ENCODE peak calls at places on chromosomes 1 and 21, in seven cellular contexts. L, E, U, H, W, X and K are unnamed samples.

GRCh38 chr1:161172776-161173376 is 4.4 kb downstream of the B4GALT3 start:
- DNase-seq in L (peak; percentile 97), E (no peak), U (no peak), H (no peak), W (peak; percentile 100), X (no peak), K (peak; percentile 94)

GRCh38 chr21:31455506-31455905 is 111.4 kb upstream of the TIAM1 start:
- DNase-seq in L (no peak), E (no peak), U (no peak), H (no peak), W (no peak), X (no peak), K (no peak)

GRCh38 chr1:228339766-228340685 is 66.6 kb downstream of the TRIM11 start:
- DNase-seq in L (no peak), E (no peak), U (peak; percentile 56), H (no peak), W (no peak), X (peak; percentile 5), K (no peak)

GRCh38 chr1:25992689-25993146 is 5.1 kb downstream of the PAFAH2 start:
- DNase-seq in L (no peak), E (no peak), U (no peak), H (no peak), W (no peak), X (no peak), K (no peak)

GRCh38 chr1:81880781-81881180 is 80.0 kb downstream of the ADGRL2 start:
- DNase-seq in L (peak; percentile 7), E (no peak), U (no peak), H (no peak), W (no peak), X (no peak), K (no peak)

GRCh38 chr1:156970017-156970416 is 49.6 kb downstream of the LRRC71 start:
- DNase-seq in L (peak; percentile 4), E (no peak), U (no peak), H (no peak), W (no peak), X (no peak), K (peak; percentile 7)

GRCh38 chr1:201641524-201642253 is 102.8 kb downstream of the NAV1 start:
- DNase-seq in L (no peak), E (no peak), U (no peak), H (no peak), W (no peak), X (no peak), K (no peak)

GRCh38 chr1:46747683-46748288 is 28.9 kb upstream of the EFCAB14 start:
- DNase-seq in L (peak; percentile 55), E (no peak), U (no peak), H (no peak), W (peak; percentile 49), X (no peak), K (peak; percentile 55)

GRCh38 chr1:181647314-181648035 is 164.2 kb downstream of the CACNA1E start:
- DNase-seq in L (no peak), E (no peak), U (no peak), H (no peak), W (peak; percentile 8), X (no peak), K (no peak)

GRCh38 chr1:111841189-111841588 is 85.5 kb downstream of the DDX20 start:
- DNase-seq in L (no peak), E (no peak), U (no peak), H (no peak), W (no peak), X (no peak), K (no peak)

GRCh38 chr1:94602312-94602711 is 60.8 kb upstream of the F3 start:
- DNase-seq in L (peak; percentile 82), E (no peak), U (peak; percentile 75), H (peak; percentile 99), W (peak; percentile 77), X (no peak), K (peak; percentile 99)

GRCh38 chr1:119139857-119140176 is 636 bp downstream of the WARS2 start:
- DNase-seq in L (no peak), E (no peak), U (no peak), H (no peak), W (no peak), X (peak; percentile 15), K (no peak)

GRCh38 chr21:46128983-46129571 is 26.3 kb downstream of the FTCD start:
- DNase-seq in L (no peak), E (no peak), U (peak; percentile 57), H (no peak), W (peak; percentile 32), X (no peak), K (no peak)

GRCh38 chr1:239722080-239722479 is 335.7 kb downstream of the CHRM3 start:
- DNase-seq in L (no peak), E (no peak), U (no peak), H (no peak), W (no peak), X (no peak), K (no peak)

GRCh38 chr1:32924881-32925344 is 23.7 kb upstream of the TMEM54 start:
- DNase-seq in L (no peak), E (peak; percentile 45), U (no peak), H (no peak), W (no peak), X (no peak), K (no peak)
- TF ChIP-seq CTCF in L (no peak), E (peak; percentile 30), U (peak; percentile 11), H (no peak), W (no peak), X (peak; percentile 9), K (no peak)

GRCh38 chr1:29849038-29849750 is 612.9 kb downstream of the PTPRU start:
- DNase-seq in L (peak; percentile 17), E (no peak), U (no peak), H (peak; percentile 4), W (peak; percentile 23), X (no peak), K (peak; percentile 24)
- TF ChIP-seq CTCF in L (peak; percentile 50), E (peak; percentile 55), U (peak; percentile 39), H (peak; percentile 8), W (peak; percentile 43), X (no peak), K (peak; percentile 48)

GRCh38 chr1:229378586-229379442 is 36.0 kb upstream of the CCSAP start:
- DNase-seq in L (no peak), E (no peak), U (no peak), H (peak; percentile 3), W (peak; percentile 16), X (no peak), K (no peak)
- TF ChIP-seq CTCF in L (no peak), E (no peak), U (no peak), H (no peak), W (no peak), X (no peak), K (no peak)

GRCh38 chr1:77416692-77417450 is 135.1 kb downstream of the AK5 start:
- DNase-seq in L (peak; percentile 34), E (no peak), U (no peak), H (no peak), W (peak; percentile 49), X (no peak), K (no peak)
- TF ChIP-seq CTCF in L (peak; percentile 35), E (peak; percentile 34), U (peak; percentile 33), H (no peak), W (peak; percentile 52), X (peak; percentile 16), K (peak; percentile 43)

DNA sequence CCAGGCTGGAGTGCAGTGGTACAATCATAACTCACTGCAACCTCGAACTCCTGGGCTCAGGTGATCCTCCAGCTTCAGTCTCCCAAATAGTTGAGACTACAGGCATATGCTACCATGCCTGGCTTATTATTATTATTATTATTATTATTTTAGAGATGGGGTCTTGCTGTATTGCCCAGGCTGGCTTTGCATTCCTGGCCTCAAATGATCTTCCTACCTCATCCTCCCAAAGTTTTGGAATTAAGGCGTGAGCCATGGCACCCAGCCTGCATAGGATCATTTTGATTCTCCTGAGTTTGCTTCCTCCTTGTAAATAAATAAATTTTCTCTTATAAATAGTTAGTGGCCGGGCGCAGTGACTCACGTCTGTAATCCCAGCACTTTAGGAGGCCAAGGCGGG is 6.2 kb downstream of the DDI2 start:
- DNase-seq in L (no peak), E (no peak), U (no peak), H (no peak), W (no peak), X (no peak), K (no peak)
- TF ChIP-seq CTCF in L (no peak), E (no peak), U (no peak), H (no peak), W (no peak), X (no peak), K (no peak)

DNA sequence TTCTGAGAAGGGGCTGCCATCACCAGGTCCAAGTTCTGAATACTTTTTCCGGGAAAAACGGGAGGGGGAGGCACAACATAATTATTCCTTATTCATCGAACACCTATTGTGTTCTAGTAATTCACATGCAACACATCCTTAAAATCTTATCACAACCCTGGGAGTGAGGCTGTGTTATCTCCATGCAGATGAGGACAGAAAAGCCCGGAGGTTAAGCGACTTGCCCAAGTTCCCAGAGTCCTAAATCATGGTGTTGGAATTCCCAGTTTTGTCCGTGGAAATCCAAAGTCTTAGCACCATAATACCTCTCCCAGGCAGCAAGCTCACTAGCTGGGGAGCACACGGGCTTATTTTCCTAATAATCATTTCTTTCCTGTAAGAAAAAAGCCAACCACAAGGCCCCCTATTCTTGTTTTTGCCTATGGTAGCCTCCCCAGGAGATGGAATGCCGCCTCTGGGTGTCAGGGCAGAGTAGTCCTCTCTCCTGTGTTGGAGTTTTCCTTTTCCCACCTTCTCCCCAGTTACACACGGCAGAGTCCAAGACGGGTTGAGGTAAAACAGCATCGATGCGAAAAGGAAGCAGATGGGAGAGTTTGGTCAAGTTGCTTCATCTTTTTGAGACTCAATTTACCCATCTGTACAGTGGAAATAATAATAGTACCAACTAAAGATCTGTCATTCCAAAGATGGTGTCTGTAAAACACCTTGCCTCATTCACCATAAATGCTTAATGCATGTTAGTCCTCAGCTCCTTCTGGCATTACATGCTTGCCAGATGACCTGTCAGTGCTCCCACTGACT is 228.0 kb upstream of the TMEM51 start:
- DNase-seq in L (no peak), E (no peak), U (no peak), H (no peak), W (no peak), X (no peak), K (peak; percentile 50)
- TF ChIP-seq CTCF in L (no peak), E (no peak), U (no peak), H (no peak), W (no peak), X (no peak), K (no peak)

GRCh38 chr1:11012260-11013159 is at the start of gene TARDBP:
- DNase-seq in L (peak; percentile 83), E (peak; percentile 80), U (peak; percentile 95), H (peak; percentile 84), W (peak; percentile 81), X (peak; percentile 79), K (peak; percentile 92)

DNA sequence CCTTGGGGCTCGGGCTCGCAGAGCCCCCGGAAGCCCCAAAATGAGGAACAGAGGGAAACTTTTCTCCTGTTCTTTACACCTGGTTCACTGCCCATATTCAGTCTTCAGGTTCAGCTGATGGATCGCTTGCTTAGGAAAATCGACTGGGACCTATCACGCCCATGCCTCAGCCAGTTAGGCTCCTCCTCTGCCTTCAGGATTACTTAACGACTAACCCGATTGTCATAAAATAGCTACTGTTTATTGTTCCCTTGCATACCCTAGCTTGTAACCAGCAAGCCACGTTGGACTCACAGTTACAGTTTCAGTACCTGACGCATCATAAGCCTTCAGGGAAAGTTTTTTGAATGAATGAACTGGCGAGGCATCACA is 692 bp downstream of the TARDBP start:
- DNase-seq in L (peak; percentile 14), E (no peak), U (no peak), H (no peak), W (peak; percentile 28), X (no peak), K (no peak)
- TF ChIP-seq CTCF in L (no peak), E (no peak), U (no peak), H (no peak), W (no peak), X (no peak), K (no peak)